ENCODE peak calls at places on chromosomes 11 and 22, in six cellular contexts. One of them, this sample, is unnamed.

GRCh38 chr22:42719656-42720262 is 911 bp downstream of the A4GALT start:
- DNase-seq in A549: no peak
- DNase-seq in GM12878: no peak
- DNase-seq in HEK293T: no peak
- DNase-seq in HepG2: no peak
- DNase-seq in K562: no peak
- DNase-seq in this sample: no peak

GRCh38 chr22:28925916-28926315 is 42.5 kb downstream of the ZNRF3 start:
- DNase-seq in A549: no peak
- DNase-seq in GM12878: no peak
- DNase-seq in HEK293T: no peak
- DNase-seq in HepG2: no peak
- DNase-seq in K562: no peak
- DNase-seq in this sample: no peak

GRCh38 chr11:31996159-31996881 is 94.6 kb upstream of the RCN1 start:
- DNase-seq in A549: no peak
- DNase-seq in GM12878: no peak
- DNase-seq in HEK293T: no peak
- DNase-seq in HepG2: no peak
- DNase-seq in K562: no peak
- DNase-seq in this sample: no peak

GRCh38 chr11:128763224-128763623 is 69.4 kb downstream of the FLI1 start:
- DNase-seq in A549: no peak
- DNase-seq in GM12878: no peak
- DNase-seq in HEK293T: no peak
- DNase-seq in HepG2: no peak
- DNase-seq in K562: no peak
- DNase-seq in this sample: peak; percentile 46

GRCh38 chr11:74521666-74522252 is 28.2 kb upstream of the LIPT2 start:
- DNase-seq in A549: no peak
- DNase-seq in GM12878: no peak
- DNase-seq in HEK293T: no peak
- DNase-seq in HepG2: no peak
- DNase-seq in K562: no peak
- DNase-seq in this sample: no peak

GRCh38 chr11:112650568-112650967 is 310.7 kb upstream of the NCAM1 start:
- DNase-seq in A549: no peak
- DNase-seq in GM12878: no peak
- DNase-seq in HEK293T: no peak
- DNase-seq in HepG2: no peak
- DNase-seq in K562: no peak
- DNase-seq in this sample: no peak

GRCh38 chr11:43737194-43737575 is 56.6 kb downstream of the HSD17B12 start:
- DNase-seq in A549: no peak
- DNase-seq in GM12878: no peak
- DNase-seq in HEK293T: no peak
- DNase-seq in HepG2: no peak
- DNase-seq in K562: no peak
- DNase-seq in this sample: no peak

GRCh38 chr11:73759520-73760065 is 1.3 kb downstream of the RAB6A start:
- DNase-seq in A549: peak; percentile 26
- DNase-seq in GM12878: no peak
- DNase-seq in HEK293T: no peak
- DNase-seq in HepG2: no peak
- DNase-seq in K562: no peak
- DNase-seq in this sample: peak; percentile 23

GRCh38 chr11:131867457-131868257 is 497.2 kb downstream of the NTM start:
- DNase-seq in A549: peak; percentile 16
- DNase-seq in GM12878: no peak
- DNase-seq in HEK293T: peak; percentile 65
- DNase-seq in HepG2: peak; percentile 20
- DNase-seq in K562: no peak
- DNase-seq in this sample: peak; percentile 89

GRCh38 chr11:61688368-61689163 is 8.4 kb downstream of the DAGLA start:
- DNase-seq in A549: no peak
- DNase-seq in GM12878: no peak
- DNase-seq in HEK293T: no peak
- DNase-seq in HepG2: no peak
- DNase-seq in K562: no peak
- DNase-seq in this sample: no peak

GRCh38 chr22:46414704-46415103 is 79.2 kb downstream of the TRMU start:
- DNase-seq in A549: no peak
- DNase-seq in GM12878: no peak
- DNase-seq in HEK293T: no peak
- DNase-seq in HepG2: no peak
- DNase-seq in K562: no peak
- DNase-seq in this sample: no peak

DNA sequence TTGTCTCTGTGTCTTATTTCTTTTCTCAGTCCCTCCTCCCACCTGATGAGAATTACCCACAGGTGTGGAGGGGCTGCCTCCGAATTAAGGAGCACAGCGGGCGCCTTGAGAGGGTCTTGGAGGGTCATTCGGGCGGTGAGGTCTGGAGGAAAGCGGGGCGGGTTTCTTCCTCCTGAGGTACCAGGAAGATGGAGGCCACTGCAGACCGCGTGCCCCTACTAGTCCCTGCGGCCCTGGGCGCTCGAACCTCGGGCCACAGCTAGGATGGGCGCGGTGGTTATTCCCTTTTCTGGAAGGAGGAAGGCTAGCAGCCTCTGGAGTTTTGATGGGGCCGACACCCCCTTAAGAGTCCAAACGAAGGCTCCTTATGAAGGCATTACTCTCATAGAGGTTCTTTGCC is 5.5 kb upstream of the FAM111A start:
- DNase-seq in A549: no peak
- DNase-seq in GM12878: no peak
- DNase-seq in HEK293T: no peak
- DNase-seq in HepG2: no peak
- DNase-seq in K562: no peak
- DNase-seq in this sample: no peak
- TF ChIP-seq BHLHE40 in A549: no peak
- TF ChIP-seq BHLHE40 in GM12878: no peak
- TF ChIP-seq BHLHE40 in HEK293T: no peak
- TF ChIP-seq BHLHE40 in HepG2: no peak
- TF ChIP-seq BHLHE40 in K562: no peak
- TF ChIP-seq BHLHE40 in this sample: no peak

DNA sequence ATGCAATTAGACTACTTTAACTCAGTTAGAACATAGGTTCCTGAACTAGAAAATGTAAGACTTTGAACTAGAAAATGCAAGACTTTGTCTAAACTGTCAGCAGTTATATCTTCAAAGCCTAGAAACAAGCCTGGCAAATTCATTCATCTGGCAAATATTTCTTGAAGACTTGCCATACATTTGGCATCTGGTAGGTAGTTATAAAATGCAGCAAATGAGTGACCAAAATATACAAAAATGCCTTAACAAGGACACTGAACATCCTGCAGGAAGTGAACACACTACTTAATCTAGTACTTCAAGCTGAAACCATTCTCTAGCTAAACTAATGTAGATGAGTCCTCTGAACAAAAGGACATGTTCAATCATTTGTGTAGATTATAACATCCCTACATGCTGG is 84.7 kb upstream of the SCUBE2 start:
- DNase-seq in A549: no peak
- DNase-seq in GM12878: no peak
- DNase-seq in HEK293T: no peak
- DNase-seq in HepG2: no peak
- DNase-seq in K562: no peak
- DNase-seq in this sample: no peak
- TF ChIP-seq BHLHE40 in A549: no peak
- TF ChIP-seq BHLHE40 in GM12878: no peak
- TF ChIP-seq BHLHE40 in HEK293T: no peak
- TF ChIP-seq BHLHE40 in HepG2: no peak
- TF ChIP-seq BHLHE40 in K562: no peak
- TF ChIP-seq BHLHE40 in this sample: no peak

DNA sequence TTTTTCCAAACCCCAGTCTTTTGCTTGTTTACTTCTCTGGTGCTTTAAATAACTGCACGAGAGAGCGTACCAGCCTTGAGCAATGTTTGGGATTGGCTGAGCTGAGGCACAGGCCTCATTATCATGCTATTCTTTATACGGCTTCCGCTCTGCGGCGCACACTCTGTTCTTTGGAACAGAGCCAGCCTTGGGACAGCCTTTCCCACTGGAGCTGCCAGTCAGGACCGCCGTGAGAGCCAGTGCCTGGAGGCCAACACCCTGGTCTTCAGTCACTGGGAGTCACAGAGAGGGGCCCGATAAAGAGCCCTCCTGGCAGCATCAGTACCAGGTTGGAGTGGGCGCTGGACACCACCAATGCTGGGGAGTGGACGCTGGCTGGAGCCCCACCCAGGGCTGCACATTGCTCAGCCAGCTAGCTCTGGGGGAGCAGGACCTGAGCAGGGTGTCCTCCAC is 125.6 kb downstream of the BCR start:
- DNase-seq in A549: no peak
- DNase-seq in GM12878: no peak
- DNase-seq in HEK293T: no peak
- DNase-seq in HepG2: no peak
- DNase-seq in K562: no peak
- DNase-seq in this sample: peak; percentile 81
- TF ChIP-seq BHLHE40 in A549: no peak
- TF ChIP-seq BHLHE40 in GM12878: no peak
- TF ChIP-seq BHLHE40 in HEK293T: no peak
- TF ChIP-seq BHLHE40 in HepG2: no peak
- TF ChIP-seq BHLHE40 in K562: no peak
- TF ChIP-seq BHLHE40 in this sample: peak; percentile 88

GRCh38 chr11:116553482-116553881 is 219.3 kb downstream of the BUD13 start:
- DNase-seq in A549: no peak
- DNase-seq in GM12878: no peak
- DNase-seq in HEK293T: no peak
- DNase-seq in HepG2: no peak
- DNase-seq in K562: peak; percentile 18
- DNase-seq in this sample: no peak
- TF ChIP-seq BHLHE40 in A549: no peak
- TF ChIP-seq BHLHE40 in GM12878: no peak
- TF ChIP-seq BHLHE40 in HEK293T: no peak
- TF ChIP-seq BHLHE40 in HepG2: peak; percentile 55
- TF ChIP-seq BHLHE40 in K562: peak; percentile 78
- TF ChIP-seq BHLHE40 in this sample: no peak

DNA sequence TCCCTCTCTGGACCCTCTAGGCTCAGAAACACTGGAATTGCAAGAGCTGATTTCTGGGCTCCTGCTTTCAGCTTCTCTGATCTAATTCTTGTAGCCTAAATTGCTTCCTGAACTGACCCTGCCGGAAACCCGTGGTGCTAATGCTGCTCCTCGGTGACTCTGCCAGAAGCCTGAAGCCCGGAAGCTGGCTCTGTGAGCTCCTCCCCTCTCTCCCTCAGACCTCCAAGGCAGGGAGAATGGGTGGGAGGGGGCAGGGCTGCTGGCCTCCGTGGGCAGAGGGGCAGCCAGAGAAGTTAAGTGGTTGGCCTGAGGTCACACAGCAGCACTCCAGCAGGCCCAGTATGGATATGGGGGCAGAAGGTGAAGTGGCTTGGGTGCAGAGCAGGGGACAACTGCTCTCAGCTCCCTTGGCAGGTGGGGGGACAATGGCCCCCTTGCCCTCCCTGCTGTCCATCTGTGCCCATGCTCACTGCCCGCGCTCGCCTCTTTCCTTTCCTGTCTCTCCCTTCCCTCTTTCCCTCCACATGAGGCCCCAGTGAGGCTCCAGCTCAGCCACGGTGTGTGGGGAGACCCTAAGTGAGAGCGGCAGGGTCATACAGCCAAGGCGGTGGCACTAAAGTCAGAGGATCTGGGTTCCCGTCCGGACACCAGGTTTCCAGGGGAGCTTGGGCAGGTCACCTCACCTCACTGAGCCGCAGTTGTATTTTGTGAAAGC is 16.2 kb downstream of the CAPN5 start:
- DNase-seq in A549: no peak
- DNase-seq in GM12878: no peak
- DNase-seq in HEK293T: no peak
- DNase-seq in HepG2: no peak
- DNase-seq in K562: no peak
- DNase-seq in this sample: peak; percentile 38
- TF ChIP-seq BHLHE40 in A549: no peak
- TF ChIP-seq BHLHE40 in GM12878: no peak
- TF ChIP-seq BHLHE40 in HEK293T: no peak
- TF ChIP-seq BHLHE40 in HepG2: no peak
- TF ChIP-seq BHLHE40 in K562: no peak
- TF ChIP-seq BHLHE40 in this sample: no peak